ENCODE peak calls at places on chromosomes 13 and 19, in nine cellular contexts. S, G, N, Z, F, L, E, Y and R are unnamed samples.

GRCh38 chr19:17448190-17448967 is at the start of gene TMEM221:
- DNase-seq in S (no peak), G (no peak), N (peak), Z (peak), F (peak), L (no peak), E (peak), Y (no peak), R (peak)

GRCh38 chr19:16594681-16595091 is 22.5 kb upstream of the SLC35E1 start:
- DNase-seq in S (no peak), G (no peak), N (no peak), Z (no peak), F (no peak), L (no peak), E (no peak), Y (no peak), R (no peak)

GRCh38 chr13:94007072-94007471 is 472.4 kb downstream of the DCT start:
- DNase-seq in S (no peak), G (no peak), N (no peak), Z (no peak), F (no peak), L (peak), E (no peak), Y (no peak), R (no peak)

GRCh38 chr13:103009061-103009840 is 57.0 kb downstream of the SLC10A2 start:
- DNase-seq in S (no peak), G (no peak), N (no peak), Z (no peak), F (no peak), L (peak), E (no peak), Y (no peak), R (no peak)

GRCh38 chr13:75222031-75222430 is 259.9 kb downstream of the TBC1D4 start:
- DNase-seq in S (peak), G (no peak), N (peak), Z (no peak), F (peak), L (peak), E (no peak), Y (peak), R (peak)

GRCh38 chr13:98972627-98973026 is 5.2 kb downstream of the DOCK9 start:
- DNase-seq in S (peak), G (no peak), N (peak), Z (no peak), F (peak), L (no peak), E (no peak), Y (no peak), R (peak)

GRCh38 chr13:78060966-78061365 is 142.3 kb upstream of the EDNRB start:
- DNase-seq in S (no peak), G (no peak), N (no peak), Z (no peak), F (no peak), L (no peak), E (no peak), Y (no peak), R (peak)

GRCh38 chr19:47427241-47428176 is 8.2 kb upstream of the MEIS3 start:
- DNase-seq in S (peak), G (no peak), N (peak), Z (peak), F (peak), L (peak), E (no peak), Y (peak), R (peak)

GRCh38 chr13:99656843-99657506 is 155.7 kb downstream of the TM9SF2 start:
- DNase-seq in S (no peak), G (no peak), N (no peak), Z (no peak), F (no peak), L (no peak), E (no peak), Y (no peak), R (no peak)

GRCh38 chr13:49053899-49054298 is 78.2 kb downstream of the FNDC3A start:
- DNase-seq in S (no peak), G (no peak), N (no peak), Z (no peak), F (no peak), L (no peak), E (no peak), Y (no peak), R (no peak)

GRCh38 chr13:62129000-62129551 is 713.4 kb upstream of the PCDH20 start:
- DNase-seq in S (no peak), G (no peak), N (no peak), Z (no peak), F (no peak), L (no peak), E (no peak), Y (no peak), R (no peak)

GRCh38 chr13:99992912-99993311 is 11.3 kb downstream of the ZIC2 start:
- DNase-seq in S (no peak), G (no peak), N (peak), Z (no peak), F (no peak), L (no peak), E (no peak), Y (peak), R (peak)

GRCh38 chr13:35964764-35965163 is 166.4 kb downstream of the DCLK1 start:
- DNase-seq in S (peak), G (no peak), N (peak), Z (no peak), F (peak), L (peak), E (no peak), Y (peak), R (peak)

GRCh38 chr13:102310691-102311432 is 91.0 kb downstream of the FGF14 start:
- DNase-seq in S (no peak), G (no peak), N (no peak), Z (peak), F (no peak), L (peak), E (peak), Y (no peak), R (no peak)

GRCh38 chr13:30329009-30329585 is 21.7 kb upstream of the KATNAL1 start:
- DNase-seq in S (no peak), G (no peak), N (no peak), Z (no peak), F (no peak), L (peak), E (no peak), Y (no peak), R (peak)

GRCh38 chr19:1774999-1775772 is 21.9 kb downstream of the ONECUT3 start:
- DNase-seq in S (no peak), G (no peak), N (peak), Z (no peak), F (peak), L (peak), E (no peak), Y (no peak), R (no peak)

GRCh38 chr19:30322641-30323320 is 49.4 kb upstream of the ZNF536 start:
- DNase-seq in S (no peak), G (no peak), N (no peak), Z (no peak), F (no peak), L (no peak), E (no peak), Y (no peak), R (no peak)

GRCh38 chr13:77351326-77351725 is 24.4 kb upstream of the MYCBP2 start:
- DNase-seq in S (no peak), G (no peak), N (no peak), Z (peak), F (no peak), L (no peak), E (no peak), Y (no peak), R (no peak)

GRCh38 chr13:112894673-112895481 is 74.1 kb upstream of the MCF2L start:
- DNase-seq in S (no peak), G (no peak), N (no peak), Z (no peak), F (no peak), L (no peak), E (no peak), Y (no peak), R (no peak)

GRCh38 chr19:38223119-38223523 is 901 bp downstream of the DPF1 start:
- DNase-seq in S (no peak), G (no peak), N (no peak), Z (no peak), F (no peak), L (no peak), E (no peak), Y (no peak), R (no peak)

GRCh38 chr19:14118165-14119051 is 846 bp upstream of the PRKACA start:
- DNase-seq in S (peak), G (peak), N (peak), Z (peak), F (peak), L (peak), E (peak), Y (peak), R (peak)

GRCh38 chr13:99911965-99912566 is 59.5 kb downstream of the ZIC5 start:
- DNase-seq in S (no peak), G (no peak), N (no peak), Z (no peak), F (no peak), L (no peak), E (no peak), Y (no peak), R (no peak)

GRCh38 chr19:18319591-18320135 is 3.2 kb downstream of the LSM4 start:
- DNase-seq in S (no peak), G (no peak), N (no peak), Z (peak), F (no peak), L (no peak), E (no peak), Y (no peak), R (no peak)

GRCh38 chr13:90824027-90824426 is 523.5 kb upstream of the MIR17HG start:
- DNase-seq in S (no peak), G (no peak), N (no peak), Z (no peak), F (no peak), L (no peak), E (no peak), Y (no peak), R (no peak)

GRCh38 chr13:111503905-111504695 is 183.7 kb downstream of the TEX29 start:
- DNase-seq in S (no peak), G (no peak), N (no peak), Z (no peak), F (no peak), L (no peak), E (no peak), Y (no peak), R (peak)

GRCh38 chr19:9720541-9720940 is 45.6 kb upstream of the ZNF562 start:
- DNase-seq in S (no peak), G (no peak), N (no peak), Z (no peak), F (no peak), L (no peak), E (no peak), Y (no peak), R (no peak)

GRCh38 chr13:100314132-100314910 is 225.4 kb downstream of the PCCA start:
- DNase-seq in S (no peak), G (no peak), N (no peak), Z (no peak), F (no peak), L (no peak), E (no peak), Y (peak), R (peak)

GRCh38 chr13:35367586-35367985 is 108.9 kb downstream of the MAB21L1 start:
- DNase-seq in S (peak), G (no peak), N (no peak), Z (no peak), F (no peak), L (no peak), E (no peak), Y (no peak), R (no peak)